ENCODE peak calls at places on chromosomes 16 and 17, in eight cellular contexts. Y is GM12878, P is A549, L is K562, U is HCT116, M is HepG2, V is H1, J is endothelial cell of umbilical vein. Q is an unnamed sample.

GRCh38 chr16:81973737-81974136 is 37.5 kb downstream of the SDR42E1 start:
- DNase-seq in J (no peak), Y (no peak), V (no peak), L (no peak), U (no peak), M (no peak), P (no peak), Q (no peak)

GRCh38 chr17:3003401-3004149 is 59.8 kb downstream of the OR1D5 start:
- DNase-seq in L (no peak), Y (peak; percentile 32), V (no peak), J (no peak), U (no peak), M (no peak), P (no peak), Q (peak; percentile 45)

GRCh38 chr17:39002991-39003715 is 36.0 kb upstream of the FBXO47 start:
- DNase-seq in V (no peak), J (peak; percentile 32), L (peak; percentile 63), U (no peak), Y (no peak), M (no peak), P (no peak), Q (peak; percentile 49)

GRCh38 chr16:57304169-57305061 is 19.9 kb upstream of the PLLP start:
- DNase-seq in J (peak; percentile 67), Y (peak; percentile 40), M (peak; percentile 99), P (peak; percentile 63), V (no peak), U (no peak), L (no peak), Q (no peak)

GRCh38 chr17:386145-386876 is 33.7 kb upstream of the RPH3AL start:
- DNase-seq in Y (no peak), V (peak; percentile 92), U (peak; percentile 6), L (peak; percentile 93), P (peak; percentile 96), J (peak; percentile 34), M (peak; percentile 47), Q (peak; percentile 55)

GRCh38 chr16:68416057-68417046 is 32.0 kb downstream of the SMPD3 start:
- DNase-seq in J (no peak), P (no peak), M (no peak), V (no peak), L (no peak), U (no peak), Y (no peak), Q (peak; percentile 48)

GRCh38 chr16:81589975-81590650 is 145.5 kb downstream of the CMIP start:
- DNase-seq in L (no peak), V (no peak), J (no peak), P (no peak), M (no peak), U (no peak), Y (no peak), Q (no peak)

GRCh38 chr17:82838386-82839063 is 1.3 kb downstream of the ZNF750 start:
- DNase-seq in J (no peak), P (no peak), U (no peak), V (no peak), L (no peak), M (peak; percentile 88), Y (no peak), Q (peak; percentile 90)

GRCh38 chr16:15879255-15879804 is 9.1 kb downstream of the CEP20 start:
- DNase-seq in J (peak; percentile 38), V (no peak), L (peak; percentile 45), M (peak; percentile 46), P (peak; percentile 90), U (no peak), Y (no peak), Q (peak; percentile 25)

GRCh38 chr17:49515196-49515770 is 20.2 kb downstream of the NGFR start:
- DNase-seq in P (peak; percentile 49), Y (peak; percentile 55), M (peak; percentile 79), V (peak; percentile 70), U (peak; percentile 36), L (peak; percentile 78), J (no peak), Q (peak; percentile 72)

GRCh38 chr17:14304222-14304844 is 3.5 kb downstream of the HS3ST3B1 start:
- DNase-seq in J (no peak), M (no peak), V (peak; percentile 39), U (no peak), Y (no peak), L (no peak), P (no peak), Q (no peak)

GRCh38 chr16:10951016-10951415 is 6.7 kb downstream of the CLEC16A start:
- DNase-seq in M (no peak), Y (no peak), V (no peak), J (no peak), U (no peak), L (no peak), P (no peak), Q (no peak)

GRCh38 chr17:31373150-31374082 is 18.1 kb upstream of the RAB11FIP4 start:
- DNase-seq in M (peak; percentile 42), V (no peak), P (no peak), L (peak; percentile 26), Y (peak; percentile 31), J (peak; percentile 67), U (peak; percentile 8), Q (peak; percentile 79)

GRCh38 chr16:11896776-11897175 is 19.0 kb downstream of the GSPT1 start:
- DNase-seq in Y (no peak), U (no peak), L (no peak), P (no peak), J (peak; percentile 70), V (no peak), M (no peak), Q (no peak)

GRCh38 chr16:66858740-66859396 is 14.7 kb downstream of the CA7 start:
- DNase-seq in L (peak; percentile 6), J (peak; percentile 72), P (peak; percentile 47), Y (no peak), V (no peak), M (no peak), U (peak; percentile 63), Q (no peak)

GRCh38 chr16:6898896-6899295 is 433.7 kb upstream of the RBFOX1 start:
- DNase-seq in L (no peak), M (no peak), J (no peak), Y (no peak), V (no peak), P (no peak), U (no peak), Q (no peak)

GRCh38 chr17:16491703-16492612 is at the start of gene LRRC75A:
- DNase-seq in P (peak; percentile 53), M (no peak), L (peak; percentile 90), U (no peak), Y (no peak), J (peak; percentile 33), V (peak; percentile 74), Q (peak; percentile 60)
- TF ChIP-seq MAX in P (no peak), M (no peak), L (no peak), U (no peak), Y (no peak), J (no peak), V (no peak), Q (no peak)

DNA sequence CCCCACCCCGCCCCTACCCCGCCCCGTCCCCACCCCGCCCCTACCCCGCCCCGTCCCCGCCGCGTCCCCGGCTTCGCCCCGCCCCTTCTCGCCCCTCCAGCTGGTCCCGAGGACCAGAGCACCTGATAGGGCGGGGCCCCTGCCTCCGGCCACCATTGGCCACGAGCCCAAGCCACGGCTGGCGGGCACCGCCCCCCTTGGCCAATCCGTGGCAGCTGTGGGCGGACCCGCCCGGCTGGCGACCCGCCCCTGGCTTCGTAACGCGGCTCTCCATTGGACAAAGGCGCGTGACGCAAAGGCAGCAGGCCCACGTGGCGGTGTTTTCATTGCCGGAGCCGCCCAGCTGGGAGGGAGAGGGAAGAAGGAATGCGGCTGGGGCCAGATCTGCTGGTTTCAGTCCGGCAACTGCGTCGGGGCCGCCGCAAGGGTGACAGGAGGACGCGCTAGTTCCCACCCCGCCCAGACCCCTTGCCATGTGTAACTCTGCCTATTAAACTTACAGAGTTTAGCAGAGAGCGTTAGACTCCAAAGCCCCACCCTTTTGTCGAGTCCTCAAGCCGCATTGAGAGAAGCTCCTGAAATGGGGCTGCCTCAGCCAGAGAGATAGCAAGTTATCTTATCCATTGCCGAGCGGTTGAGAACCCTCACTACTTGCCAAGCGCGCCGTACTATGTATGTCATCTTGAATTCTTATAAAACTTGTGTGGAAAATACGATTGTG is 403 bp upstream of the WIPI1 start:
- DNase-seq in P (peak; percentile 97), J (peak; percentile 99), V (peak; percentile 98), Y (peak; percentile 91), U (peak; percentile 98), L (peak; percentile 99), M (peak; percentile 98), Q (peak; percentile 97)
- TF ChIP-seq CTCF in P (no peak), J (no peak), V (no peak), Y (no peak), U (no peak), L (no peak), M (peak; percentile 25), Q (no peak)

GRCh38 chr17:62628845-62629555 is 1.5 kb downstream of the MRC2 start:
- DNase-seq in P (no peak), L (no peak), Y (no peak), V (peak; percentile 62), M (no peak), U (no peak), J (no peak), Q (peak; percentile 62)

GRCh38 chr17:62626719-62627218 is 701 bp upstream of the MRC2 start:
- DNase-seq in U (no peak), Y (no peak), L (no peak), V (no peak), P (peak; percentile 82), M (peak; percentile 31), J (no peak), Q (peak; percentile 87)

GRCh38 chr17:62625870-62626200 is 1.6 kb upstream of the MRC2 start:
- DNase-seq in J (no peak), M (no peak), P (no peak), L (no peak), V (no peak), Y (no peak), U (no peak), Q (no peak)

GRCh38 chr17:62627904-62628603 is 584 bp downstream of the MRC2 start:
- DNase-seq in Y (no peak), L (peak; percentile 74), U (no peak), J (peak; percentile 55), M (no peak), V (no peak), P (peak; percentile 55), Q (peak; percentile 81)

DNA sequence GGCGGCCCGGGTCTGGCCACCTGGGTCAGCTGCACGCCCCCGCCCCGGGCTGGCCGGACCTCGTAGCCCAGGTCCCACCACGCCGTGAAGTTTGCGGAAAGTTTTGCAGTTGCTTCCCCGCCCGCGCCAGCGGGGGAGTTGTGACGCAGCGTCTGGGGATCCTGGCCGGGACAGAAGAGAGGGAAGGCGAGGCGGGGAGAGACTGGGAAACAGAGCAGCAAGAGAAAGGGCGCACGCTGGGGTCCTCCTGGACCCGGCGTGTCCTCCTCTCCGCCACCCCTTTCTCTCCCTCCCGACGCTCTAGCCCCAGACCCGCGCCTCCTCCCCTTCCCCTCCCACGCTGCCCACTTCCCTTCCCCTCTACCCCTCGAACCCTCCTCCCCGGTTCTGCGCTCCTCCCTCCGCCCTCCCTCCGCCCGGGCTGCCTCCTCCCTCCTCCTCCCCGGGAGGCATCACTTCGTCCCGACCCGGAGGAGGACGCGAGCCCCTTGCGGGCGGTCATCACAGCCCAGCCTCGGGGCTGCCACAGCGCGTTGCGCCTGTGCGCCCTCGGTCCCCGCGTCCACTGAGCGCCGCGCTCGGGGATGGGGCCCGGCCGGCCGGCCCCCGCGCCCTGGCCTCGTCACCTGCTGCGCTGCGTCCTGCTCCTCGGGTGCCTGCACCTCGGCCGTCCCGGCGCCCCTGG is at the start of gene MRC2:
- DNase-seq in P (peak; percentile 86), Y (no peak), M (no peak), J (peak; percentile 68), L (peak; percentile 76), V (peak; percentile 86), U (peak; percentile 31), Q (peak; percentile 93)
- TF ChIP-seq POLR2A in P (peak; percentile 79), Y (no peak), M (no peak), J (peak; percentile 50), L (no peak), V (no peak), U (no peak), Q (peak; percentile 60)

GRCh38 chr17:54662978-54663876 is 237.4 kb upstream of the TOM1L1 start:
- DNase-seq in P (no peak), L (no peak), M (no peak), V (peak; percentile 67), Y (no peak), U (no peak), J (no peak), Q (no peak)
- TF ChIP-seq MAX in P (no peak), L (no peak), M (no peak), V (no peak), Y (no peak), U (no peak), J (no peak), Q (no peak)